ENCODE peak calls at places on chromosomes 2 and 18, in seven cellular contexts. One of them, this sample, is unnamed.

GRCh38 chr2:108124733-108125132 is 115.0 kb upstream of the SULT1C3 start:
- DNase-seq in psoas muscle: no peak
- DNase-seq in naive thymus-derived CD4-positive, alpha-beta T cell: no peak
- DNase-seq in brain microvascular endothelial cell: no peak
- DNase-seq in fibroblast of mammary gland: peak; percentile 34
- DNase-seq in breast epithelium: no peak
- DNase-seq in gastrocnemius medialis: no peak
- DNase-seq in this sample: no peak

GRCh38 chr2:163682695-163683094 is 53.1 kb downstream of the FIGN start:
- DNase-seq in fibroblast of mammary gland: peak; percentile 74
- DNase-seq in breast epithelium: no peak
- DNase-seq in brain microvascular endothelial cell: peak; percentile 39
- DNase-seq in gastrocnemius medialis: no peak
- DNase-seq in naive thymus-derived CD4-positive, alpha-beta T cell: no peak
- DNase-seq in psoas muscle: no peak
- DNase-seq in this sample: no peak

GRCh38 chr2:112803691-112804521 is 19.6 kb upstream of the IL1A start:
- DNase-seq in brain microvascular endothelial cell: peak; percentile 90
- DNase-seq in psoas muscle: no peak
- DNase-seq in fibroblast of mammary gland: peak; percentile 80
- DNase-seq in naive thymus-derived CD4-positive, alpha-beta T cell: no peak
- DNase-seq in gastrocnemius medialis: no peak
- DNase-seq in breast epithelium: no peak
- DNase-seq in this sample: no peak

GRCh38 chr2:47534179-47534919 is 131.4 kb downstream of the MSH2 start:
- DNase-seq in psoas muscle: peak; percentile 43
- DNase-seq in fibroblast of mammary gland: peak; percentile 93
- DNase-seq in gastrocnemius medialis: no peak
- DNase-seq in brain microvascular endothelial cell: peak; percentile 86
- DNase-seq in naive thymus-derived CD4-positive, alpha-beta T cell: no peak
- DNase-seq in breast epithelium: no peak
- DNase-seq in this sample: no peak

GRCh38 chr2:239234151-239234825 is 166.5 kb downstream of the HDAC4 start:
- DNase-seq in brain microvascular endothelial cell: no peak
- DNase-seq in psoas muscle: no peak
- DNase-seq in gastrocnemius medialis: no peak
- DNase-seq in breast epithelium: no peak
- DNase-seq in fibroblast of mammary gland: no peak
- DNase-seq in naive thymus-derived CD4-positive, alpha-beta T cell: no peak
- DNase-seq in this sample: peak; percentile 81

GRCh38 chr2:73561422-73561821 is 80.8 kb downstream of the NAT8 start:
- DNase-seq in gastrocnemius medialis: no peak
- DNase-seq in brain microvascular endothelial cell: no peak
- DNase-seq in fibroblast of mammary gland: peak; percentile 12
- DNase-seq in breast epithelium: no peak
- DNase-seq in naive thymus-derived CD4-positive, alpha-beta T cell: no peak
- DNase-seq in psoas muscle: no peak
- DNase-seq in this sample: no peak

GRCh38 chr2:241324775-241325174 is 9.1 kb downstream of the SEPTIN2 start:
- DNase-seq in brain microvascular endothelial cell: no peak
- DNase-seq in psoas muscle: no peak
- DNase-seq in naive thymus-derived CD4-positive, alpha-beta T cell: no peak
- DNase-seq in breast epithelium: no peak
- DNase-seq in gastrocnemius medialis: no peak
- DNase-seq in fibroblast of mammary gland: no peak
- DNase-seq in this sample: no peak

GRCh38 chr2:138752231-138752956 is 27.8 kb downstream of the NXPH2 start:
- DNase-seq in breast epithelium: peak; percentile 25
- DNase-seq in naive thymus-derived CD4-positive, alpha-beta T cell: no peak
- DNase-seq in brain microvascular endothelial cell: no peak
- DNase-seq in psoas muscle: no peak
- DNase-seq in gastrocnemius medialis: no peak
- DNase-seq in fibroblast of mammary gland: no peak
- DNase-seq in this sample: no peak

GRCh38 chr2:68152651-68153347 is 4.9 kb upstream of the PNO1 start:
- DNase-seq in fibroblast of mammary gland: no peak
- DNase-seq in gastrocnemius medialis: no peak
- DNase-seq in naive thymus-derived CD4-positive, alpha-beta T cell: no peak
- DNase-seq in psoas muscle: no peak
- DNase-seq in brain microvascular endothelial cell: no peak
- DNase-seq in breast epithelium: no peak
- DNase-seq in this sample: no peak

GRCh38 chr2:173502296-173502695 is 147.6 kb downstream of the CDCA7 start:
- DNase-seq in brain microvascular endothelial cell: no peak
- DNase-seq in psoas muscle: no peak
- DNase-seq in breast epithelium: no peak
- DNase-seq in gastrocnemius medialis: no peak
- DNase-seq in naive thymus-derived CD4-positive, alpha-beta T cell: no peak
- DNase-seq in fibroblast of mammary gland: no peak
- DNase-seq in this sample: no peak

GRCh38 chr2:133434962-133435668 is 133.1 kb downstream of the NCKAP5 start:
- DNase-seq in gastrocnemius medialis: no peak
- DNase-seq in naive thymus-derived CD4-positive, alpha-beta T cell: no peak
- DNase-seq in brain microvascular endothelial cell: peak; percentile 95
- DNase-seq in psoas muscle: no peak
- DNase-seq in breast epithelium: peak; percentile 53
- DNase-seq in fibroblast of mammary gland: no peak
- DNase-seq in this sample: no peak

GRCh38 chr18:39624934-39625333 is 2059.3 kb upstream of the CELF4 start:
- DNase-seq in fibroblast of mammary gland: peak; percentile 34
- DNase-seq in brain microvascular endothelial cell: peak; percentile 60
- DNase-seq in naive thymus-derived CD4-positive, alpha-beta T cell: no peak
- DNase-seq in breast epithelium: no peak
- DNase-seq in psoas muscle: no peak
- DNase-seq in gastrocnemius medialis: no peak
- DNase-seq in this sample: no peak

GRCh38 chr2:119377973-119378305 is 11.2 kb downstream of the DBI start:
- DNase-seq in gastrocnemius medialis: no peak
- DNase-seq in fibroblast of mammary gland: no peak
- DNase-seq in psoas muscle: no peak
- DNase-seq in brain microvascular endothelial cell: no peak
- DNase-seq in breast epithelium: no peak
- DNase-seq in naive thymus-derived CD4-positive, alpha-beta T cell: no peak
- DNase-seq in this sample: no peak

GRCh38 chr2:130756041-130756720 is 841 bp downstream of the AMER3 start:
- DNase-seq in breast epithelium: no peak
- DNase-seq in brain microvascular endothelial cell: no peak
- DNase-seq in naive thymus-derived CD4-positive, alpha-beta T cell: no peak
- DNase-seq in psoas muscle: no peak
- DNase-seq in gastrocnemius medialis: no peak
- DNase-seq in fibroblast of mammary gland: peak; percentile 1
- DNase-seq in this sample: no peak

GRCh38 chr2:98280376-98281102 is 65.7 kb upstream of the CNGA3 start:
- DNase-seq in fibroblast of mammary gland: no peak
- DNase-seq in gastrocnemius medialis: no peak
- DNase-seq in brain microvascular endothelial cell: no peak
- DNase-seq in naive thymus-derived CD4-positive, alpha-beta T cell: no peak
- DNase-seq in psoas muscle: no peak
- DNase-seq in breast epithelium: no peak
- DNase-seq in this sample: no peak

GRCh38 chr18:48706630-48707206 is 167.9 kb downstream of the CTIF start:
- DNase-seq in fibroblast of mammary gland: no peak
- DNase-seq in brain microvascular endothelial cell: no peak
- DNase-seq in gastrocnemius medialis: no peak
- DNase-seq in breast epithelium: no peak
- DNase-seq in naive thymus-derived CD4-positive, alpha-beta T cell: no peak
- DNase-seq in psoas muscle: no peak
- DNase-seq in this sample: no peak

GRCh38 chr2:100606740-100607343 is 44.0 kb downstream of the PDCL3 start:
- DNase-seq in psoas muscle: no peak
- DNase-seq in breast epithelium: no peak
- DNase-seq in fibroblast of mammary gland: peak; percentile 54
- DNase-seq in brain microvascular endothelial cell: peak; percentile 46
- DNase-seq in naive thymus-derived CD4-positive, alpha-beta T cell: no peak
- DNase-seq in gastrocnemius medialis: no peak
- DNase-seq in this sample: no peak

GRCh38 chr2:72255540-72255939 is 107.9 kb upstream of the CYP26B1 start:
- DNase-seq in brain microvascular endothelial cell: no peak
- DNase-seq in naive thymus-derived CD4-positive, alpha-beta T cell: no peak
- DNase-seq in fibroblast of mammary gland: no peak
- DNase-seq in gastrocnemius medialis: no peak
- DNase-seq in breast epithelium: no peak
- DNase-seq in psoas muscle: no peak
- DNase-seq in this sample: no peak

GRCh38 chr2:43475137-43475846 is 120.5 kb downstream of the THADA start:
- DNase-seq in fibroblast of mammary gland: no peak
- DNase-seq in psoas muscle: no peak
- DNase-seq in gastrocnemius medialis: no peak
- DNase-seq in brain microvascular endothelial cell: no peak
- DNase-seq in naive thymus-derived CD4-positive, alpha-beta T cell: no peak
- DNase-seq in breast epithelium: no peak
- DNase-seq in this sample: no peak

GRCh38 chr2:18924905-18925691 is 335.7 kb upstream of the NT5C1B start:
- DNase-seq in gastrocnemius medialis: no peak
- DNase-seq in psoas muscle: no peak
- DNase-seq in naive thymus-derived CD4-positive, alpha-beta T cell: no peak
- DNase-seq in brain microvascular endothelial cell: peak; percentile 77
- DNase-seq in fibroblast of mammary gland: peak; percentile 63
- DNase-seq in breast epithelium: no peak
- DNase-seq in this sample: no peak

GRCh38 chr2:231583982-231584381 is 8.7 kb upstream of the TEX44 start:
- DNase-seq in fibroblast of mammary gland: no peak
- DNase-seq in breast epithelium: no peak
- DNase-seq in gastrocnemius medialis: no peak
- DNase-seq in psoas muscle: no peak
- DNase-seq in brain microvascular endothelial cell: no peak
- DNase-seq in naive thymus-derived CD4-positive, alpha-beta T cell: no peak
- DNase-seq in this sample: no peak

GRCh38 chr18:26546170-26546874 is 2.0 kb downstream of the KCTD1 start:
- DNase-seq in gastrocnemius medialis: no peak
- DNase-seq in brain microvascular endothelial cell: no peak
- DNase-seq in breast epithelium: no peak
- DNase-seq in psoas muscle: no peak
- DNase-seq in naive thymus-derived CD4-positive, alpha-beta T cell: no peak
- DNase-seq in fibroblast of mammary gland: no peak
- DNase-seq in this sample: no peak

GRCh38 chr2:229511524-229511923 is 202.8 kb downstream of the DNER start:
- DNase-seq in fibroblast of mammary gland: no peak
- DNase-seq in brain microvascular endothelial cell: no peak
- DNase-seq in breast epithelium: no peak
- DNase-seq in naive thymus-derived CD4-positive, alpha-beta T cell: no peak
- DNase-seq in gastrocnemius medialis: no peak
- DNase-seq in psoas muscle: no peak
- DNase-seq in this sample: no peak

GRCh38 chr2:241911551-241911950 is 42.0 kb downstream of the RTP5 start:
- DNase-seq in breast epithelium: no peak
- DNase-seq in naive thymus-derived CD4-positive, alpha-beta T cell: no peak
- DNase-seq in gastrocnemius medialis: no peak
- DNase-seq in brain microvascular endothelial cell: no peak
- DNase-seq in fibroblast of mammary gland: no peak
- DNase-seq in psoas muscle: no peak
- DNase-seq in this sample: no peak

GRCh38 chr2:238162516-238163441 is 4.0 kb downstream of the ERFE start:
- DNase-seq in gastrocnemius medialis: no peak
- DNase-seq in fibroblast of mammary gland: no peak
- DNase-seq in naive thymus-derived CD4-positive, alpha-beta T cell: no peak
- DNase-seq in psoas muscle: peak; percentile 13
- DNase-seq in breast epithelium: no peak
- DNase-seq in brain microvascular endothelial cell: no peak
- DNase-seq in this sample: no peak
- H3K4me3 ChIP-seq in gastrocnemius medialis: no peak overlapping the region
- H3K4me3 ChIP-seq in fibroblast of mammary gland: no peak overlapping the region
- H3K4me3 ChIP-seq in naive thymus-derived CD4-positive, alpha-beta T cell: no peak overlapping the region
- H3K4me3 ChIP-seq in psoas muscle: no peak overlapping the region
- H3K4me3 ChIP-seq in breast epithelium: no peak overlapping the region
- H3K4me3 ChIP-seq in brain microvascular endothelial cell: peak overlapping the region; percentile 38
- H3K4me3 ChIP-seq in this sample: no peak overlapping the region

DNA sequence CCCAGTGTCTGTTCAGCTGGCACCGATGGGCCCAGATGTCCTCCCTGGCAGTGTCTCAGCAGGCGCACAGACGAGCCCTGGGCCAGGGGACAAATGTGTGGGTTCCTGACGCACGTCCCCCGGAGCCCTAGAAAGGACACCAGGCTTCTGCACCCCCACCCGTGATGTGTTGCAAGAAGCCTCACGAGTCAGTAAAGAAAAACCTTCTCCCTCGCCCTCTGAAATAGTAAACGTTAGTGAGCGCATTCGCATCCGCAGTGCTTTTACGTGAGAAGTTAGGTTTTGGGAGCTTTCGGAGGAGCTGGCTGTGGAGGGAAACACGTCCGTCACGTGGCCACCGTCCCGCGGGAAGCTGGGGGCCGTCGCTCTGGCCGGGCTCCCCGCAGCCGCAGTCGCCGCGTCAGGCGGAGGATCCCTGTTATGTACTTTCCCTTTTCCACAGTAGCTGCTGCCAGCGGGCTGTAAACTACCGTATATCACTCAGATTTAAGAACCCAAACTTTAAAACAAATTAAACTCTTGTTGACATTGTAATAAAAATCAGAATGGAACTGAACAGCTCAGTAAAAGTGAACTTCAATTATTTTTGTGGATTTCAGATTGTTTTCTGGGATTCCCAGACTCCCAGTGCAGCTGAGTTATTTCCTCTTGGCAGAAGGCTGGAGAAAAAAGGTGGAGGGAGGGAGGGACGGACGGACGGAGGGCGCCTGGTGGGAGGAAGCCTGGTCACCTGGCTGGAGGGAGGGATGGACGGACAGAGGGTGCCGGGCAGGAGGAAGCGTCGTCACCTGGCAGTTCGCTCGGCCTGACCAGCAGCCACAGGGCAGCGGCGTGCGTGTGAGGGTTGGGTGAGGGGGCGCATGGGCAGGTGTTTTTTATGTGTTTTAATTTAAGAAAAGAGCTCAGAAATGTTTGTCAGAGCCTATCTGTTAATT is 112.1 kb downstream of the NFATC1 start:
- DNase-seq in fibroblast of mammary gland: peak; percentile 52
- DNase-seq in gastrocnemius medialis: peak; percentile 57
- DNase-seq in breast epithelium: peak; percentile 70
- DNase-seq in psoas muscle: peak; percentile 78
- DNase-seq in naive thymus-derived CD4-positive, alpha-beta T cell: no peak
- DNase-seq in brain microvascular endothelial cell: peak; percentile 28
- DNase-seq in this sample: peak; percentile 93
- H3K4me3 ChIP-seq in fibroblast of mammary gland: peak overlapping the region; percentile 32
- H3K4me3 ChIP-seq in gastrocnemius medialis: peak overlapping the region; percentile 49
- H3K4me3 ChIP-seq in breast epithelium: peak overlapping the region; percentile 51
- H3K4me3 ChIP-seq in psoas muscle: peak overlapping the region; percentile 73
- H3K4me3 ChIP-seq in naive thymus-derived CD4-positive, alpha-beta T cell: peak overlapping the region; percentile 53
- H3K4me3 ChIP-seq in brain microvascular endothelial cell: peak overlapping the region; percentile 3
- H3K4me3 ChIP-seq in this sample: no peak overlapping the region

DNA sequence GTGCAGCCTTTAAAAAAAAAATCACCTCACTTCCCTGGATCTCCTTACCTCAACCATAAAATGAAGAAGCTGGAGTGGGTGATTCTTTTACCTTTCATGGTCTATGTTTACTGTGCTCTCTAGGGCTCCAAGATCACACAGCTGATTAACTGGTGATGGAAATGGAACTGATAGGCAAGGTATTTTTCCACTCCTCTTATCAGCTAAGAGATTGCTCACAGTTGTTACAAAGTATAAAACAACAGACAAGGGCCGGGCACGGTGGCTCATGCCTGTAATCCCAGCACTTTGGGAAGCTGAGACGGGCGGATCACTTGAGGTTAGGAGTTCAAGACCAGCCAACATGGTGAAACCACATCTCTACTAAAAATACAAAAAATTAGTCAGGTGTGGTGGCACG is 14.5 kb downstream of the RPS27A start:
- DNase-seq in brain microvascular endothelial cell: no peak
- DNase-seq in fibroblast of mammary gland: no peak
- DNase-seq in gastrocnemius medialis: no peak
- DNase-seq in psoas muscle: no peak
- DNase-seq in breast epithelium: no peak
- DNase-seq in naive thymus-derived CD4-positive, alpha-beta T cell: no peak
- DNase-seq in this sample: no peak
- H3K4me3 ChIP-seq in brain microvascular endothelial cell: no peak overlapping the region
- H3K4me3 ChIP-seq in fibroblast of mammary gland: no peak overlapping the region
- H3K4me3 ChIP-seq in gastrocnemius medialis: no peak overlapping the region
- H3K4me3 ChIP-seq in psoas muscle: no peak overlapping the region
- H3K4me3 ChIP-seq in breast epithelium: no peak overlapping the region
- H3K4me3 ChIP-seq in naive thymus-derived CD4-positive, alpha-beta T cell: no peak overlapping the region
- H3K4me3 ChIP-seq in this sample: no peak overlapping the region

GRCh38 chr2:70140978-70141753 is 49.7 kb downstream of the C2orf42 start:
- DNase-seq in breast epithelium: peak; percentile 91
- DNase-seq in psoas muscle: peak; percentile 50
- DNase-seq in naive thymus-derived CD4-positive, alpha-beta T cell: peak; percentile 49
- DNase-seq in gastrocnemius medialis: peak; percentile 68
- DNase-seq in fibroblast of mammary gland: peak; percentile 69
- DNase-seq in brain microvascular endothelial cell: peak; percentile 39
- DNase-seq in this sample: peak; percentile 89
- H3K4me3 ChIP-seq in breast epithelium: peak overlapping the region; percentile 69
- H3K4me3 ChIP-seq in psoas muscle: peak overlapping the region; percentile 72
- H3K4me3 ChIP-seq in naive thymus-derived CD4-positive, alpha-beta T cell: peak overlapping the region; percentile 55
- H3K4me3 ChIP-seq in gastrocnemius medialis: peak overlapping the region; percentile 54
- H3K4me3 ChIP-seq in fibroblast of mammary gland: peak overlapping the region; percentile 53
- H3K4me3 ChIP-seq in brain microvascular endothelial cell: peak overlapping the region; percentile 46
- H3K4me3 ChIP-seq in this sample: no peak overlapping the region

This sample was measured in lower leg skin.